ENCODE peak calls at places on chromosomes 4 and X, in six cellular contexts. W is dorsolateral prefrontal cortex, M is Peyer's patch, S is HL-60, J is choroid plexus epithelial cell, Y is A549. F is an unnamed sample.

GRCh38 chr4:18689308-18689915 is 667.9 kb upstream of the LCORL start:
- DNase-seq in W (peak; percentile 59), M (no peak), S (no peak), J (peak; percentile 86), Y (peak; percentile 1), F (peak; percentile 46)

GRCh38 chr4:52659722-52660261 is 691 bp upstream of the USP46 start:
- DNase-seq in W (peak; percentile 38), M (peak; percentile 81), S (peak; percentile 5), J (peak; percentile 31), Y (peak; percentile 8), F (no peak)

GRCh38 chr4:101944649-101945048 is 154.1 kb downstream of the BANK1 start:
- DNase-seq in W (no peak), M (no peak), S (no peak), J (peak; percentile 72), Y (no peak), F (no peak)

GRCh38 chr4:24949970-24950369 is 37.1 kb upstream of the CCDC149 start:
- DNase-seq in W (no peak), M (no peak), S (no peak), J (no peak), Y (no peak), F (no peak)

GRCh38 chr4:74631338-74631737 is 163.0 kb downstream of the BTC start:
- DNase-seq in W (no peak), M (no peak), S (no peak), J (peak; percentile 72), Y (no peak), F (no peak)

GRCh38 chrX:129523076-129524055 is at the start of gene SMARCA1:
- DNase-seq in W (no peak), M (peak; percentile 46), S (no peak), J (peak; percentile 63), Y (peak; percentile 67), F (no peak)

GRCh38 chrX:119755981-119756533 is 2.3 kb upstream of the SOWAHD start:
- DNase-seq in W (no peak), M (no peak), S (no peak), J (no peak), Y (no peak), F (peak; percentile 80)

GRCh38 chr4:73989031-73989430 is 1.0 kb upstream of the PPBP start:
- DNase-seq in W (no peak), M (no peak), S (no peak), J (no peak), Y (no peak), F (no peak)

GRCh38 chr4:133776961-133777360 is 424.6 kb downstream of the PABPC4L start:
- DNase-seq in W (no peak), M (no peak), S (no peak), J (no peak), Y (no peak), F (no peak)

GRCh38 chr4:40316333-40316781 is 18.8 kb upstream of the CHRNA9 start:
- DNase-seq in W (no peak), M (no peak), S (peak; percentile 38), J (peak; percentile 96), Y (no peak), F (no peak)

GRCh38 chrX:28850955-28851354 is 263.7 kb downstream of the IL1RAPL1 start:
- DNase-seq in W (no peak), M (no peak), S (no peak), J (no peak), Y (no peak), F (no peak)

GRCh38 chrX:19707472-19707871 is 179.9 kb downstream of the SH3KBP1 start:
- DNase-seq in W (no peak), M (no peak), S (no peak), J (no peak), Y (no peak), F (no peak)

GRCh38 chr4:188958346-188958745 is 819.1 kb downstream of the TRIML1 start:
- DNase-seq in W (no peak), M (no peak), S (no peak), J (no peak), Y (no peak), F (no peak)

GRCh38 chrX:129957241-129958099 is 25.0 kb upstream of the BCORL1 start:
- DNase-seq in W (no peak), M (peak; percentile 69), S (peak; percentile 61), J (peak; percentile 40), Y (peak; percentile 84), F (no peak)

GRCh38 chrX:85375333-85375738 is 4.1 kb downstream of the POF1B start:
- DNase-seq in W (no peak), M (no peak), S (no peak), J (no peak), Y (peak; percentile 20), F (no peak)

GRCh38 chrX:85381602-85382001 is 2.1 kb upstream of the POF1B start:
- DNase-seq in W (no peak), M (no peak), S (no peak), J (no peak), Y (no peak), F (no peak)

GRCh38 chrX:85379174-85379907 is at the start of gene POF1B:
- DNase-seq in W (no peak), M (peak; percentile 60), S (no peak), J (no peak), Y (peak; percentile 10), F (no peak)
- H3K4me3 ChIP-seq in W (no peak within 1 kb of the TSS), M (peak within 1 kb of the TSS; percentile 20), S (no peak within 1 kb of the TSS), J (no peak within 1 kb of the TSS), Y (peak within 1 kb of the TSS; percentile 54), F (no peak within 1 kb of the TSS)

GRCh38 chr4:43864616-43865146 is 583.9 kb downstream of the KCTD8 start:
- DNase-seq in W (no peak), M (no peak), S (no peak), J (no peak), Y (no peak), F (no peak)
- H3K4me3 ChIP-seq in W (no peak overlapping the region), M (no peak overlapping the region), S (no peak overlapping the region), J (no peak overlapping the region), Y (no peak overlapping the region), F (no peak overlapping the region)

GRCh38 chrX:10110984-10111363 is 45.8 kb upstream of the CLCN4 start:
- DNase-seq in W (no peak), M (no peak), S (no peak), J (no peak), Y (no peak), F (no peak)
- H3K4me3 ChIP-seq in W (no peak overlapping the region), M (no peak overlapping the region), S (no peak overlapping the region), J (no peak overlapping the region), Y (no peak overlapping the region), F (no peak overlapping the region)

DNA sequence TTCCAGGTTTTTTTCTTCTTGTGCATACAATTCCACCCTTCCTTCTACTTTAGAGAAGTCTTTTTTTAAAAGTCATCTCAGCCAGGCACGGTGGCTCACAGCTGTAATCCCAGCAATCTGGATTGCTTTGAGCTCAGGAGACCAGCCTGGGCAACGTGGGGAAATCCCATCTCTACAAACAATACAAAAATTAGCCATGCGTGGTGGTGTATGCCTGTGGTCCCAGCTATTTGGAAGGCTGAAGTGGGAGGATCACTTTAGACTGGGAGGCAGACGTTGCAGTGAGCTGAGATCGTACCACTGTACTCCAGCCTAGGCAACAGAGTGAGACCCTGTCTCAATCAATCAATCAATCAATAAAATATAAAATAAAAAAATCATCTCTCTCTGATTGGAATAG is 14.8 kb downstream of the ELOVL6 start:
- DNase-seq in W (no peak), M (no peak), S (no peak), J (peak; percentile 28), Y (no peak), F (no peak)
- H3K4me3 ChIP-seq in W (no peak overlapping the region), M (no peak overlapping the region), S (no peak overlapping the region), J (no peak overlapping the region), Y (no peak overlapping the region), F (no peak overlapping the region)

GRCh38 chrX:42739258-42739657 is 38.7 kb downstream of the PPP1R2C start:
- DNase-seq in W (no peak), M (no peak), S (no peak), J (peak; percentile 10), Y (no peak), F (no peak)
- H3K4me3 ChIP-seq in W (no peak overlapping the region), M (no peak overlapping the region), S (no peak overlapping the region), J (no peak overlapping the region), Y (no peak overlapping the region), F (no peak overlapping the region)

GRCh38 chr4:138595171-138595570 is 353.0 kb upstream of the SLC7A11 start:
- DNase-seq in W (no peak), M (no peak), S (no peak), J (no peak), Y (no peak), F (no peak)

GRCh38 chr4:138595731-138596465 is 353.7 kb upstream of the SLC7A11 start:
- DNase-seq in W (no peak), M (no peak), S (no peak), J (no peak), Y (no peak), F (no peak)

GRCh38 chr4:138602664-138603063 is 360.5 kb upstream of the SLC7A11 start:
- DNase-seq in W (no peak), M (no peak), S (no peak), J (peak; percentile 19), Y (no peak), F (no peak)

DNA sequence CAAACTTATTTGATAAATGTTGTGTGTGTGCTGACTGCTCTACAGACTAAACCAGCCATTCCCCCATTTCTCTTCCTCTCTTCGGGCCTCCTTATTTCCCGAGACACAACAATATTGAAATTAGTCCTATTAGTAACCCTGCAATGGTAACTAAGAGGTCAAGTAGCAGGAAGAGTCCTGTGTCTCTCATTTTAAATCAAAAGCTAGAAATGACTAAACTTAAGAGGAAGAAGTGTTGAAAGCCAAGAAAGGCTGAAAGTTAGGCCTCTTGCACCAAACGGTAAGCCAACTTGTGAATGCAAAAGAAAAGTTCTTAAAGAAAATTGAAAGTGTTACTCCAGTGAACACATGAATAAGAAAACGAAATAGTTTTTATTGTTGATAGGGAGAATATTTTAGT is 357.8 kb upstream of the SLC7A11 start:
- DNase-seq in W (no peak), M (no peak), S (no peak), J (no peak), Y (no peak), F (no peak)
- H3K4me3 ChIP-seq in W (no peak overlapping the region), M (no peak overlapping the region), S (no peak overlapping the region), J (no peak overlapping the region), Y (no peak overlapping the region), F (no peak overlapping the region)

GRCh38 chr4:70737006-70737405 is 15.2 kb downstream of the RUFY3 start:
- DNase-seq in W (no peak), M (no peak), S (no peak), J (peak; percentile 56), Y (no peak), F (peak; percentile 94)
- H3K4me3 ChIP-seq in W (no peak overlapping the region), M (no peak overlapping the region), S (no peak overlapping the region), J (no peak overlapping the region), Y (no peak overlapping the region), F (peak overlapping the region; percentile 45)

DNA sequence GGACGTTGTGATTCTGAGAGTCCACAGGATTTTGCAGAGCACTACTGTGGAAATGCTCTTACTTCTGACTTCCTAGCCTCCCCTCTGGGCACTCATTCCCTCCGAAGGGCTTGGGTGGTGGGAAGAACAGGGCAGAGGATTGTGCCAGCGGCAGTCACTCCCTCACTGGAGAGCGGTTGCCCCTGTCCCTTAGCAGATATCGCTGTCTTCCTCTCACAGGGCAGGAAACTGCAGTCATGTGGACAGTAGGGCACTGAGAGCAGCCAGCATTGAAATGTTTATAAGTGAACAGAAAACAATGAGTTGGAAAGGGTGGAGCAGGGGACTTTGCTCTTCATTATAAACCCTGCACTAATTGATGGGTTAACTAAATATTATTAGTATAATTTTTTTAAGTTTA is 24.7 kb upstream of the SGMS2 start:
- DNase-seq in W (no peak), M (peak; percentile 60), S (no peak), J (no peak), Y (no peak), F (no peak)
- H3K4me3 ChIP-seq in W (no peak overlapping the region), M (no peak overlapping the region), S (no peak overlapping the region), J (no peak overlapping the region), Y (no peak overlapping the region), F (no peak overlapping the region)